ENCODE peak calls at places on chromosomes 7 and 10, in six cellular contexts. O is GM06990; I is stimulated activated CD8-positive, alpha-beta memory T cell treated with anti-CD3 and anti-CD28 coated beads, Interleukin-12 subunit alpha, Interleukin-12 subunit beta, amount 100 ng/mL, for 1 hour; D is NCI-H1417; R is breast epithelium; B is uterus. L is an unnamed sample.

GRCh38 chr10:90602815-90603600 is 254.8 kb downstream of the HTR7 start:
- DNase-seq in O (no peak), I (no peak), D (no peak), R (no peak), B (no peak), L (no peak)

GRCh38 chr10:132810807-132811700 is 25.1 kb upstream of the NKX6-2 start:
- DNase-seq in O (no peak), I (no peak), D (no peak), R (no peak), B (no peak), L (no peak)

GRCh38 chr10:51867956-51868355 is 168.6 kb upstream of the CSTF2T start:
- DNase-seq in O (no peak), I (no peak), D (no peak), R (no peak), B (no peak), L (no peak)

GRCh38 chr7:115910541-115911164 is 119.9 kb downstream of the TFEC start:
- DNase-seq in O (no peak), I (no peak), D (peak), R (no peak), B (no peak), L (peak)

GRCh38 chr10:117131390-117132327 is 6.4 kb downstream of the VAX1 start:
- DNase-seq in O (peak), I (no peak), D (no peak), R (no peak), B (no peak), L (peak)

GRCh38 chr7:128112781-128113221 is 81.6 kb upstream of the LRRC4 start:
- DNase-seq in O (no peak), I (no peak), D (no peak), R (no peak), B (no peak), L (no peak)

GRCh38 chr10:23293145-23293724 is 51.4 kb downstream of the C10orf67 start:
- DNase-seq in O (no peak), I (no peak), D (peak), R (no peak), B (no peak), L (peak)

GRCh38 chr7:134985894-134986362 is 380 bp upstream of the AGBL3 start:
- DNase-seq in O (no peak), I (no peak), D (no peak), R (no peak), B (no peak), L (no peak)

GRCh38 chr10:4663162-4663992 is 162.6 kb upstream of the AKR1E2 start:
- DNase-seq in O (no peak), I (no peak), D (peak), R (peak), B (peak), L (peak)

GRCh38 chr10:79246209-79246581 is 101.1 kb upstream of the PPIF start:
- DNase-seq in O (no peak), I (no peak), D (no peak), R (peak), B (peak), L (no peak)

GRCh38 chr10:48361201-48361600 is 54.7 kb downstream of the MAPK8 start:
- DNase-seq in O (no peak), I (no peak), D (peak), R (no peak), B (no peak), L (no peak)

GRCh38 chr10:11058965-11059364 is 41.3 kb downstream of the CELF2 start:
- DNase-seq in O (no peak), I (no peak), D (no peak), R (no peak), B (no peak), L (no peak)

GRCh38 chr10:114498413-114499111 is 94.3 kb upstream of the AFAP1L2 start:
- DNase-seq in O (peak), I (no peak), D (no peak), R (no peak), B (no peak), L (no peak)

GRCh38 chr10:36808625-36809362 is 316.6 kb upstream of the ANKRD30A start:
- DNase-seq in O (no peak), I (no peak), D (no peak), R (no peak), B (no peak), L (no peak)

GRCh38 chr7:368651-369475 is 78.9 kb downstream of the FOXL3 start:
- DNase-seq in O (no peak), I (no peak), D (no peak), R (peak), B (no peak), L (no peak)

GRCh38 chr7:22732556-22733126 is 5.6 kb downstream of the IL6 start:
- DNase-seq in O (no peak), I (no peak), D (peak), R (no peak), B (no peak), L (no peak)

GRCh38 chr7:77348371-77348813 is 67.8 kb downstream of the GSAP start:
- DNase-seq in O (no peak), I (no peak), D (no peak), R (no peak), B (peak), L (no peak)

GRCh38 chr7:99839560-99840011 is 11.8 kb downstream of the CYP3A43 start:
- DNase-seq in O (no peak), I (no peak), D (no peak), R (no peak), B (no peak), L (no peak)

GRCh38 chr7:132030161-132030568 is 473.7 kb upstream of the PODXL start:
- DNase-seq in O (no peak), I (no peak), D (no peak), R (no peak), B (peak), L (no peak)

GRCh38 chr7:10237306-10237705 is 736.4 kb upstream of the PHF14 start:
- DNase-seq in O (no peak), I (no peak), D (no peak), R (no peak), B (no peak), L (no peak)

GRCh38 chr10:110680473-110681020 is 36.4 kb downstream of the RBM20 start:
- DNase-seq in O (no peak), I (no peak), D (peak), R (no peak), B (no peak), L (no peak)

GRCh38 chr7:132138817-132139216 is 437.5 kb downstream of the PLXNA4 start:
- DNase-seq in O (no peak), I (no peak), D (no peak), R (no peak), B (no peak), L (no peak)

GRCh38 chr10:69406302-69406811 is 10.4 kb downstream of the TACR2 start:
- DNase-seq in O (no peak), I (no peak), D (no peak), R (no peak), B (peak), L (no peak)

L was measured in HuH-7.